ENCODE peak calls at places on chromosomes 4 and X, in seven cellular contexts. I is NB4, K is cardiac fibroblast, Z is PC-9, A is GM12878, U is endodermal cell, R is foreskin fibroblast. V is an unnamed sample.

GRCh38 chrX:109959356-109959871 is 43.5 kb upstream of the TMEM164 start:
- DNase-seq in K (no peak), R (peak; percentile 15), I (peak; percentile 60), Z (no peak), A (no peak), U (no peak), V (no peak)

GRCh38 chr4:107114059-107114458 is 77.9 kb upstream of the DKK2 start:
- DNase-seq in A (no peak), K (no peak), U (no peak), R (no peak), I (no peak), Z (no peak), V (no peak)

GRCh38 chr4:20251796-20252655 is at the start of gene SLIT2:
- DNase-seq in K (peak; percentile 87), R (peak; percentile 96), U (peak; percentile 96), A (no peak), I (peak; percentile 80), Z (peak; percentile 84), V (peak; percentile 68)

GRCh38 chr4:124810814-124811213 is 98.3 kb upstream of the ANKRD50 start:
- DNase-seq in U (no peak), I (no peak), R (no peak), Z (no peak), A (no peak), K (no peak), V (no peak)

GRCh38 chrX:84469226-84469625 is 33.0 kb downstream of the HDX start:
- DNase-seq in A (no peak), K (peak; percentile 60), Z (no peak), U (no peak), R (peak; percentile 7), I (peak; percentile 0), V (no peak)

GRCh38 chrX:135463937-135464336 is 42.2 kb downstream of the SMIM10L2A start:
- DNase-seq in Z (no peak), R (peak; percentile 1), I (peak; percentile 10), U (no peak), K (peak; percentile 7), A (no peak), V (no peak)

GRCh38 chrX:34350552-34350951 is 218.4 kb upstream of the FAM47A start:
- DNase-seq in A (no peak), U (no peak), Z (no peak), K (peak; percentile 43), R (no peak), I (no peak), V (no peak)

GRCh38 chrX:38987135-38987780 is 186.0 kb downstream of the MID1IP1 start:
- DNase-seq in I (peak; percentile 64), R (peak; percentile 66), K (no peak), A (no peak), Z (no peak), U (no peak), V (no peak)

GRCh38 chrX:103441878-103442535 is 65.7 kb downstream of the BEX3 start:
- DNase-seq in I (no peak), U (no peak), Z (no peak), K (no peak), R (no peak), A (no peak), V (no peak)

GRCh38 chr4:88689877-88690276 is 7.8 kb downstream of the NAP1L5 start:
- DNase-seq in R (no peak), K (no peak), I (no peak), A (no peak), Z (no peak), U (no peak), V (no peak)

GRCh38 chrX:100615015-100615414 is 21.6 kb downstream of the TSPAN6 start:
- DNase-seq in U (peak; percentile 51), K (peak; percentile 82), R (peak; percentile 66), I (peak; percentile 3), Z (peak; percentile 25), A (peak; percentile 32), V (no peak)

GRCh38 chrX:13123247-13123856 is 78.9 kb upstream of the FAM9C start:
- DNase-seq in U (no peak), R (no peak), Z (no peak), A (no peak), K (no peak), I (no peak), V (no peak)

GRCh38 chr4:180057891-180058643 is 2185.1 kb upstream of the TENM3 start:
- DNase-seq in R (peak; percentile 2), I (peak; percentile 48), A (no peak), U (peak; percentile 86), K (peak; percentile 14), Z (peak; percentile 16), V (no peak)

GRCh38 chr4:180059216-180059881 is 2183.9 kb upstream of the TENM3 start:
- DNase-seq in I (peak; percentile 43), K (peak; percentile 2), R (peak; percentile 5), Z (no peak), U (peak; percentile 84), A (no peak), V (no peak)

GRCh38 chr4:180060159-180060889 is 2182.9 kb upstream of the TENM3 start:
- DNase-seq in K (peak; percentile 1), A (no peak), R (peak; percentile 0), I (peak; percentile 18), U (no peak), Z (no peak), V (no peak)

GRCh38 chr4:180058731-180059215 is 2184.4 kb upstream of the TENM3 start:
- DNase-seq in K (peak; percentile 31), Z (peak; percentile 30), I (peak; percentile 58), U (peak; percentile 89), A (no peak), R (peak; percentile 5), V (no peak)

GRCh38 chr4:180057198-180057821 is 2185.9 kb upstream of the TENM3 start:
- DNase-seq in I (peak; percentile 45), A (no peak), R (peak; percentile 1), Z (no peak), K (peak; percentile 5), U (peak; percentile 59), V (no peak)
- TF ChIP-seq CTCF in I (peak; percentile 13), A (peak; percentile 33), R (no peak), Z (no peak), K (no peak), U (peak; percentile 79), V (no peak)

DNA sequence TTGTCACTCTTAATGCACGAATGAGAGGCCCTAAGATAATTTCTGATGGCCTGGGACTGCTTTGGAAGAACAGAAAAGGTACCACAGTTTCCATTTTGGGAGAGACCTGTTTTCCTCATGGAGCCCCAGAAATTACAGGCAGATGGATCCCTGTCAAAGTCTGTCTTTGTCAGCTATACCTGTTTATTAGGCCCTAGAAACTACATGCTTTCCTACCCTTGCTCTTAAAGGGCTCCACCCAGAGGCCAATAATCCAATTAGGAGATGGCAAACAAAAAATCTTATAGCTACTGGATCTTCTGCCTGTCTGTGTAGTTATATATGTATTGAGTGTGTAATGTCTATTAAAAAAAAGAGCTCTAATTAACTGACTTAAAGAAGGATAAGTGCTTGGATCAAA is 141.3 kb downstream of the NR3C2 start:
- DNase-seq in Z (no peak), R (no peak), A (no peak), U (no peak), K (no peak), I (peak; percentile 6), V (no peak)
- TF ChIP-seq CTCF in Z (no peak), R (no peak), A (no peak), U (peak; percentile 42), K (no peak), I (no peak), V (no peak)

DNA sequence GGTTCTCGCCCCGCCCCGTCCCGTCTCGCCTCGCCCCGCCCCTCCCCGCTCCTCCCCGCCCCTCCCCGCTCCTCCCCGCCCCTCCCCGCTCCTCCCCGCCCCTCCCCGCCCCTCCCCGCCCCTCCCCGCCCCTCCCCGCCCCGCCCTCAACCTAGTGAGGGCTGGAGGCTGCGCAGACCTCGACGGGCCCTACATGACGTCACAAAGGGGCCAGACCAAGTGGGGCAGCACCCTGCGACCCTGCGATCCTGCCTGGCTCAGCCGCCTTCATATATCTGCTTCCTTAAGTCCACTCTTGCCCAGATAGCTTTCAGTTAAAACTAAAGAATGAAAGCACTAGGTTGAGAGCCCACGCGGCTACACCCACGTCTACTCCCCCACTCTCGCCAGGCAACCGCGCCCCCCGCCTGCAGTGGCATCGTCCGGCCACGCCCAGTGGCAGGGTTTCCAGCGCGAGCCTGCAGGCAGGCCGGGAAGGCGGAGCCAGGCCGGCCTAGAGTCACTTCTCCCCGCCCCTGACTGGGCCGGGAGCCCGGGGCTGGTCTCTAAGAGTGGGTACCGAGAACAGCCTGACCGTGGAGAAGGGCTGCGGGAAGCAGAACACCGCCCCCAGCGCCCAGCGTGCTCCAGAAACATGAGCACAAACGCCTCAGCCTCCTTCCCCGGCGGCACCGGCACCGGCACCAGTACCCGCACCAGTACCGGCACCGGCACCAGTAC is 1.5 kb upstream of the MAOA start:
- DNase-seq in U (peak; percentile 97), I (peak; percentile 82), Z (peak; percentile 79), K (peak; percentile 93), A (peak; percentile 19), R (peak; percentile 96), V (peak; percentile 44)
- TF ChIP-seq CTCF in U (peak; percentile 57), I (no peak), Z (no peak), K (peak; percentile 20), A (peak; percentile 5), R (no peak), V (no peak)

GRCh38 chr4:151420408-151420807 is 11.4 kb downstream of the FHIP1A start:
- DNase-seq in A (no peak), Z (no peak), U (no peak), K (no peak), R (no peak), I (no peak), V (no peak)
- TF ChIP-seq CTCF in A (no peak), Z (no peak), U (no peak), K (no peak), R (no peak), I (no peak), V (no peak)

GRCh38 chr4:43471950-43472349 is 579.4 kb downstream of the GRXCR1 start:
- DNase-seq in I (peak; percentile 18), R (no peak), U (no peak), K (peak; percentile 39), Z (no peak), A (no peak), V (no peak)
- TF ChIP-seq CTCF in I (peak; percentile 19), R (no peak), U (peak; percentile 51), K (peak; percentile 17), Z (peak; percentile 42), A (no peak), V (no peak)

GRCh38 chrX:3939967-3940610 is 226.6 kb upstream of the PRKX start:
- DNase-seq in Z (peak; percentile 5), U (no peak), R (peak; percentile 12), A (no peak), I (peak; percentile 17), K (peak; percentile 14), V (no peak)
- TF ChIP-seq CTCF in Z (peak; percentile 78), U (peak; percentile 82), R (peak; percentile 30), A (peak; percentile 31), I (peak; percentile 14), K (peak; percentile 39), V (no peak)